ENCODE peak calls at places on chromosomes 5 and 9, in four cellular contexts. Q is A549, K is H9, U is neuronal stem cell. L is an unnamed sample.

GRCh38 chr9:116686693-116687073 is 422 bp upstream of the TRIM32 start:
- DNase-seq in U (no peak), K (peak), Q (no peak), L (no peak)

GRCh38 chr5:134371834-134372340 is 518 bp downstream of the UBE2B start:
- DNase-seq in K (peak), U (peak), Q (peak), L (no peak)

GRCh38 chr9:133499130-133499891 is 20.4 kb upstream of the SLC2A6 start:
- DNase-seq in Q (no peak), U (no peak), K (no peak), L (no peak)

GRCh38 chr9:16023466-16023865 is 470.6 kb downstream of the CCDC171 start:
- DNase-seq in U (no peak), Q (no peak), K (no peak), L (no peak)

GRCh38 chr9:22216730-22217160 is 207.6 kb upstream of the CDKN2B start:
- DNase-seq in U (no peak), Q (no peak), K (no peak), L (no peak)

GRCh38 chr5:91158011-91158410 is 225.1 kb downstream of the ARRDC3 start:
- DNase-seq in U (no peak), K (no peak), Q (no peak), L (no peak)

GRCh38 chr9:21695874-21696341 is 106.5 kb upstream of the MTAP start:
- DNase-seq in Q (no peak), U (no peak), K (no peak), L (no peak)

GRCh38 chr9:14068690-14069089 is 245.3 kb downstream of the NFIB start:
- DNase-seq in K (no peak), Q (no peak), U (no peak), L (no peak)

GRCh38 chr5:76684012-76684731 is 31.8 kb upstream of the F2R start:
- DNase-seq in K (no peak), Q (no peak), U (no peak), L (no peak)

GRCh38 chr9:128124873-128125574 is 2.5 kb downstream of the PTGES2 start:
- DNase-seq in Q (peak), U (peak), K (peak), L (no peak)

GRCh38 chr9:70382046-70382708 is 32.3 kb downstream of the KLF9 start:
- DNase-seq in K (no peak), Q (no peak), U (no peak), L (no peak)

GRCh38 chr9:33192493-33193245 is 25.5 kb upstream of the B4GALT1 start:
- DNase-seq in Q (no peak), U (no peak), K (no peak), L (no peak)

GRCh38 chr5:117054808-117055398 is 480.3 kb upstream of the SEMA6A start:
- DNase-seq in U (no peak), Q (no peak), K (no peak), L (no peak)

GRCh38 chr5:156396830-156397081 is 69.8 kb downstream of the SGCD start:
- DNase-seq in K (no peak), U (no peak), Q (no peak), L (no peak)

GRCh38 chr5:103464801-103465484 is 97.6 kb downstream of the NUDT12 start:
- DNase-seq in Q (no peak), U (no peak), K (no peak), L (no peak)

GRCh38 chr5:69078921-69079537 is 14.8 kb upstream of the SLC30A5 start:
- DNase-seq in K (no peak), Q (no peak), U (no peak), L (no peak)

GRCh38 chr5:27125856-27126255 is 87.5 kb upstream of the CDH9 start:
- DNase-seq in U (no peak), K (no peak), Q (no peak), L (no peak)

GRCh38 chr5:145574889-145575573 is 260.1 kb downstream of the PRELID2 start:
- DNase-seq in U (no peak), Q (no peak), K (no peak), L (no peak)

GRCh38 chr9:106697799-106698591 is 165.0 kb upstream of the ZNF462 start:
- DNase-seq in U (no peak), Q (no peak), K (no peak), L (no peak)

GRCh38 chr5:96146675-96147074 is 185.0 kb upstream of the ELL2 start:
- DNase-seq in Q (no peak), U (no peak), K (no peak), L (no peak)

GRCh38 chr5:96582343-96582742 is 79.8 kb upstream of the CAST start:
- DNase-seq in K (no peak), Q (no peak), U (no peak), L (no peak)

GRCh38 chr9:132370592-132370991 is 15.8 kb upstream of the SETX start:
- DNase-seq in Q (no peak), K (no peak), U (no peak), L (no peak)

GRCh38 chr5:125342938-125343401 is 596.5 kb upstream of the ZNF608 start:
- DNase-seq in K (no peak), U (no peak), Q (no peak), L (no peak)

GRCh38 chr5:157196045-157196444 is 15.4 kb downstream of the ITK start:
- DNase-seq in U (no peak), K (no peak), Q (no peak), L (no peak)

GRCh38 chr5:34476941-34477565 is 179.1 kb upstream of the RAI14 start:
- DNase-seq in Q (no peak), K (no peak), U (no peak), L (no peak)

GRCh38 chr5:54859321-54859720 is 126.1 kb downstream of the ESM1 start:
- DNase-seq in Q (no peak), K (no peak), U (no peak), L (no peak)

GRCh38 chr9:89970701-89971100 is 365.9 kb downstream of the GADD45G start:
- DNase-seq in U (no peak), Q (no peak), K (no peak), L (no peak)

GRCh38 chr5:113123563-113123962 is 147.0 kb downstream of the DCP2 start:
- DNase-seq in U (no peak), Q (peak), K (peak), L (no peak)

GRCh38 chr9:35579130-35579529 is 25.9 kb upstream of the TESK1 start:
- DNase-seq in Q (no peak), K (no peak), U (no peak), L (no peak)

GRCh38 chr5:1011741-1012315 is 3.2 kb downstream of the NKD2 start:
- DNase-seq in Q (no peak), K (no peak), U (no peak), L (no peak)

GRCh38 chr9:133526721-133527321 is 2.1 kb upstream of the MYMK start:
- DNase-seq in U (no peak), Q (no peak), K (peak), L (no peak)

GRCh38 chr9:124869466-124869985 is 7.6 kb downstream of the ARPC5L start:
- DNase-seq in K (no peak), Q (no peak), U (no peak), L (no peak)

GRCh38 chr9:70399141-70399540 is 15.3 kb downstream of the KLF9 start:
- DNase-seq in K (no peak), Q (no peak), U (no peak), L (no peak)

GRCh38 chr5:72441094-72441723 is 66.0 kb downstream of the ZNF366 start:
- DNase-seq in Q (no peak), K (no peak), U (no peak), L (no peak)

GRCh38 chr5:159444441-159445082 is 114.3 kb upstream of the IL12B start:
- DNase-seq in K (peak), Q (peak), U (peak), L (no peak)